ENCODE peak calls at places on chromosome 14, in four cellular contexts. H is HTR-8/SVneo; C is stimulated activated CD4-positive, alpha-beta T cell treated with anti-CD3 and anti-CD28 coated beads, Interleukin-4, amount 100 ng/mL, for 48 hours; U is retinal pigment epithelial cell. J is an unnamed sample.

GRCh38 chr14:95655461-95655860 is 30.8 kb upstream of the TCL1B start:
- DNase-seq in C (no peak), U (no peak), H (no peak), J (no peak)

GRCh38 chr14:22995889-22996611 is 13.7 kb upstream of the AJUBA start:
- DNase-seq in C (no peak), H (no peak), U (no peak), J (no peak)

GRCh38 chr14:69636051-69636639 is 24.7 kb downstream of the SUSD6 start:
- DNase-seq in U (no peak), H (no peak), C (no peak), J (no peak)

GRCh38 chr14:104659764-104660523 is 29.5 kb upstream of the INF2 start:
- DNase-seq in U (no peak), C (no peak), H (no peak), J (no peak)

GRCh38 chr14:101097109-101097793 is 193.7 kb upstream of the RTL1 start:
- DNase-seq in U (no peak), C (no peak), H (no peak), J (no peak)

GRCh38 chr14:77376380-77376770 is 519 bp downstream of the TMED8 start:
- DNase-seq in U (no peak), C (peak; percentile 17), H (peak; percentile 55), J (peak; percentile 21)

GRCh38 chr14:73944432-73945158 is 5.3 kb downstream of the FAM161B start:
- DNase-seq in U (no peak), H (no peak), C (no peak), J (no peak)

GRCh38 chr14:74015965-74016364 is 3.1 kb downstream of the ENTPD5 start:
- DNase-seq in H (no peak), C (no peak), U (no peak), J (no peak)

GRCh38 chr14:50402965-50403364 is 6.3 kb upstream of the CDKL1 start:
- DNase-seq in C (no peak), H (no peak), U (no peak), J (no peak)

GRCh38 chr14:26389646-26390508 is 208.0 kb downstream of the NOVA1 start:
- DNase-seq in C (no peak), U (no peak), H (no peak), J (no peak)

GRCh38 chr14:61051046-61051445 is 70.0 kb downstream of the SLC38A6 start:
- DNase-seq in U (no peak), C (no peak), H (no peak), J (no peak)

GRCh38 chr14:101109981-101110728 is 206.6 kb upstream of the RTL1 start:
- DNase-seq in U (no peak), H (no peak), C (no peak), J (no peak)

GRCh38 chr14:84006643-84007137 is 1523.3 kb upstream of the FLRT2 start:
- DNase-seq in H (peak; percentile 6), C (no peak), U (no peak), J (no peak)

GRCh38 chr14:94617988-94618822 is 6.0 kb downstream of the SERPINA3 start:
- DNase-seq in C (no peak), H (no peak), U (no peak), J (no peak)

GRCh38 chr14:59333668-59334067 is 131.5 kb downstream of the GPR135 start:
- DNase-seq in U (peak; percentile 90), H (peak; percentile 29), C (no peak), J (no peak)

GRCh38 chr14:31880935-31881334 is 196.2 kb upstream of the ARHGAP5 start:
- DNase-seq in U (peak; percentile 81), C (no peak), H (peak; percentile 76), J (peak; percentile 46)

GRCh38 chr14:35821546-35822411 is 4.4 kb upstream of the BRMS1L start:
- DNase-seq in H (no peak), C (no peak), U (no peak), J (no peak)